ENCODE peak calls at places on chromosomes 13 and 19, in seven cellular contexts. One of them, this sample, is unnamed.

GRCh38 chr13:75797256-75797655 is 161.1 kb downstream of the LMO7 start:
- DNase-seq in NCI-H1105 treated with DMSO at 0.1 percent for 48 hours: no peak
- DNase-seq in NCI-H774: no peak
- DNase-seq in osteocyte: no peak
- DNase-seq in heart left ventricle: no peak
- DNase-seq in HS-5: no peak
- DNase-seq in mucosa of gallbladder: no peak
- DNase-seq in this sample: no peak

GRCh38 chr13:98478134-98479129 is 98.5 kb downstream of the STK24 start:
- DNase-seq in NCI-H1105 treated with DMSO at 0.1 percent for 48 hours: no peak
- DNase-seq in NCI-H774: no peak
- DNase-seq in osteocyte: no peak
- DNase-seq in heart left ventricle: no peak
- DNase-seq in HS-5: no peak
- DNase-seq in mucosa of gallbladder: no peak
- DNase-seq in this sample: peak

GRCh38 chr13:49625392-49626137 is 2.7 kb upstream of the ARL11 start:
- DNase-seq in NCI-H1105 treated with DMSO at 0.1 percent for 48 hours: no peak
- DNase-seq in NCI-H774: no peak
- DNase-seq in osteocyte: no peak
- DNase-seq in heart left ventricle: peak
- DNase-seq in HS-5: no peak
- DNase-seq in mucosa of gallbladder: peak
- DNase-seq in this sample: no peak

GRCh38 chr13:96159731-96160130 is 69.8 kb downstream of the HS6ST3 start:
- DNase-seq in NCI-H1105 treated with DMSO at 0.1 percent for 48 hours: no peak
- DNase-seq in NCI-H774: no peak
- DNase-seq in osteocyte: no peak
- DNase-seq in heart left ventricle: no peak
- DNase-seq in HS-5: no peak
- DNase-seq in mucosa of gallbladder: no peak
- DNase-seq in this sample: no peak

GRCh38 chr13:107462501-107462900 is 752.8 kb downstream of the LIG4 start:
- DNase-seq in NCI-H1105 treated with DMSO at 0.1 percent for 48 hours: no peak
- DNase-seq in NCI-H774: no peak
- DNase-seq in osteocyte: no peak
- DNase-seq in heart left ventricle: no peak
- DNase-seq in HS-5: no peak
- DNase-seq in mucosa of gallbladder: no peak
- DNase-seq in this sample: no peak

GRCh38 chr13:109971745-109972090 is 185.3 kb upstream of the IRS2 start:
- DNase-seq in NCI-H1105 treated with DMSO at 0.1 percent for 48 hours: no peak
- DNase-seq in NCI-H774: no peak
- DNase-seq in osteocyte: no peak
- DNase-seq in heart left ventricle: no peak
- DNase-seq in HS-5: no peak
- DNase-seq in mucosa of gallbladder: no peak
- DNase-seq in this sample: no peak

GRCh38 chr19:11496391-11497163 is 9.1 kb downstream of the ZNF653 start:
- DNase-seq in NCI-H1105 treated with DMSO at 0.1 percent for 48 hours: no peak
- DNase-seq in NCI-H774: no peak
- DNase-seq in osteocyte: peak
- DNase-seq in heart left ventricle: no peak
- DNase-seq in HS-5: peak
- DNase-seq in mucosa of gallbladder: peak
- DNase-seq in this sample: peak

GRCh38 chr13:110499621-110500281 is 61.8 kb downstream of the RAB20 start:
- DNase-seq in NCI-H1105 treated with DMSO at 0.1 percent for 48 hours: peak
- DNase-seq in NCI-H774: peak
- DNase-seq in osteocyte: no peak
- DNase-seq in heart left ventricle: no peak
- DNase-seq in HS-5: peak
- DNase-seq in mucosa of gallbladder: no peak
- DNase-seq in this sample: peak

GRCh38 chr13:33634526-33635111 is 183.3 kb upstream of the RFC3 start:
- DNase-seq in NCI-H1105 treated with DMSO at 0.1 percent for 48 hours: no peak
- DNase-seq in NCI-H774: no peak
- DNase-seq in osteocyte: no peak
- DNase-seq in heart left ventricle: no peak
- DNase-seq in HS-5: no peak
- DNase-seq in mucosa of gallbladder: no peak
- DNase-seq in this sample: no peak

GRCh38 chr13:72062566-72062965 is 195.6 kb upstream of the DACH1 start:
- DNase-seq in NCI-H1105 treated with DMSO at 0.1 percent for 48 hours: no peak
- DNase-seq in NCI-H774: no peak
- DNase-seq in osteocyte: no peak
- DNase-seq in heart left ventricle: peak
- DNase-seq in HS-5: no peak
- DNase-seq in mucosa of gallbladder: peak
- DNase-seq in this sample: no peak

GRCh38 chr13:72792640-72793039 is 10.7 kb downstream of the PIBF1 start:
- DNase-seq in NCI-H1105 treated with DMSO at 0.1 percent for 48 hours: no peak
- DNase-seq in NCI-H774: no peak
- DNase-seq in osteocyte: no peak
- DNase-seq in heart left ventricle: no peak
- DNase-seq in HS-5: no peak
- DNase-seq in mucosa of gallbladder: no peak
- DNase-seq in this sample: no peak

GRCh38 chr13:20901668-20902437 is 693 bp downstream of the XPO4 start:
- DNase-seq in NCI-H1105 treated with DMSO at 0.1 percent for 48 hours: peak
- DNase-seq in NCI-H774: no peak
- DNase-seq in osteocyte: no peak
- DNase-seq in heart left ventricle: peak
- DNase-seq in HS-5: no peak
- DNase-seq in mucosa of gallbladder: no peak
- DNase-seq in this sample: peak

GRCh38 chr13:46211521-46212351 is at the start of gene LRRC63:
- DNase-seq in NCI-H1105 treated with DMSO at 0.1 percent for 48 hours: peak
- DNase-seq in NCI-H774: peak
- DNase-seq in osteocyte: peak
- DNase-seq in heart left ventricle: peak
- DNase-seq in HS-5: no peak
- DNase-seq in mucosa of gallbladder: peak
- DNase-seq in this sample: peak

GRCh38 chr13:94006271-94006670 is 473.2 kb downstream of the DCT start:
- DNase-seq in NCI-H1105 treated with DMSO at 0.1 percent for 48 hours: no peak
- DNase-seq in NCI-H774: no peak
- DNase-seq in osteocyte: no peak
- DNase-seq in heart left ventricle: no peak
- DNase-seq in HS-5: no peak
- DNase-seq in mucosa of gallbladder: no peak
- DNase-seq in this sample: no peak

GRCh38 chr19:23774156-23774971 is 15.7 kb upstream of the ZNF681 start:
- DNase-seq in NCI-H1105 treated with DMSO at 0.1 percent for 48 hours: no peak
- DNase-seq in NCI-H774: no peak
- DNase-seq in osteocyte: peak
- DNase-seq in heart left ventricle: no peak
- DNase-seq in HS-5: no peak
- DNase-seq in mucosa of gallbladder: no peak
- DNase-seq in this sample: peak

GRCh38 chr13:52650731-52651130 is 1.9 kb upstream of the SUGT1 start:
- DNase-seq in NCI-H1105 treated with DMSO at 0.1 percent for 48 hours: no peak
- DNase-seq in NCI-H774: no peak
- DNase-seq in osteocyte: no peak
- DNase-seq in heart left ventricle: no peak
- DNase-seq in HS-5: no peak
- DNase-seq in mucosa of gallbladder: no peak
- DNase-seq in this sample: no peak

GRCh38 chr19:55605207-55605636 is 225 bp upstream of the ZNF865 start:
- DNase-seq in NCI-H1105 treated with DMSO at 0.1 percent for 48 hours: peak
- DNase-seq in NCI-H774: peak
- DNase-seq in osteocyte: peak
- DNase-seq in heart left ventricle: peak
- DNase-seq in HS-5: peak
- DNase-seq in mucosa of gallbladder: peak
- DNase-seq in this sample: peak

GRCh38 chr19:29404951-29405727 is 120.7 kb upstream of the VSTM2B start:
- DNase-seq in NCI-H1105 treated with DMSO at 0.1 percent for 48 hours: peak
- DNase-seq in NCI-H774: peak
- DNase-seq in osteocyte: no peak
- DNase-seq in heart left ventricle: no peak
- DNase-seq in HS-5: no peak
- DNase-seq in mucosa of gallbladder: peak
- DNase-seq in this sample: no peak

GRCh38 chr19:10431943-10432735 is 11.8 kb downstream of the PDE4A start:
- DNase-seq in NCI-H1105 treated with DMSO at 0.1 percent for 48 hours: no peak
- DNase-seq in NCI-H774: no peak
- DNase-seq in osteocyte: no peak
- DNase-seq in heart left ventricle: peak
- DNase-seq in HS-5: no peak
- DNase-seq in mucosa of gallbladder: peak
- DNase-seq in this sample: peak

GRCh38 chr13:99652901-99653300 is 151.6 kb downstream of the TM9SF2 start:
- DNase-seq in NCI-H1105 treated with DMSO at 0.1 percent for 48 hours: no peak
- DNase-seq in NCI-H774: no peak
- DNase-seq in osteocyte: no peak
- DNase-seq in heart left ventricle: no peak
- DNase-seq in HS-5: no peak
- DNase-seq in mucosa of gallbladder: no peak
- DNase-seq in this sample: no peak

This sample was measured in mesenchymal stem cell.